ENCODE peak calls at places on chromosomes 13 and 19, in ten cellular contexts. F is left lung; T is kidney tubule cell; E is CD8-positive, alpha-beta T cell; D is type B pancreatic cell; G is H9; Q is memory B cell; Z is ovary; S is heart left ventricle; H is NK-92 treated with Interleukin-12 subunit alpha and Interleukin-12 subunit beta, amount 100 ng/mL, for 24 hours. P is an unnamed sample.

GRCh38 chr13:93151277-93151676 is 75.3 kb upstream of the GPC6 start:
- DNase-seq in F (no peak), T (peak), E (no peak), D (no peak), G (no peak), Q (no peak), Z (no peak), S (no peak), H (no peak), P (no peak)

GRCh38 chr13:113796211-113796875 is 37.3 kb downstream of the TMEM255B start:
- DNase-seq in F (no peak), T (no peak), E (no peak), D (no peak), G (no peak), Q (no peak), Z (no peak), S (no peak), H (no peak), P (no peak)

GRCh38 chr13:24709186-24709913 is 29.1 kb downstream of the ATP12A start:
- DNase-seq in F (no peak), T (no peak), E (peak), D (no peak), G (no peak), Q (no peak), Z (no peak), S (no peak), H (no peak), P (no peak)

GRCh38 chr13:26743971-26744370 is 16.6 kb downstream of the GPR12 start:
- DNase-seq in F (no peak), T (no peak), E (no peak), D (no peak), G (no peak), Q (no peak), Z (no peak), S (no peak), H (no peak), P (no peak)

GRCh38 chr13:97125810-97126738 is 96.1 kb upstream of the MBNL2 start:
- DNase-seq in F (no peak), T (no peak), E (no peak), D (no peak), G (no peak), Q (no peak), Z (no peak), S (no peak), H (no peak), P (no peak)

GRCh38 chr19:18135712-18136584 is 17.0 kb upstream of the PIK3R2 start:
- DNase-seq in F (no peak), T (peak), E (no peak), D (no peak), G (no peak), Q (no peak), Z (no peak), S (no peak), H (no peak), P (no peak)

GRCh38 chr19:35437152-35437951 is 10.7 kb upstream of the FFAR2 start:
- DNase-seq in F (no peak), T (no peak), E (no peak), D (no peak), G (no peak), Q (no peak), Z (no peak), S (no peak), H (no peak), P (no peak)

GRCh38 chr19:51034704-51035103 is at the start of gene KLK12:
- DNase-seq in F (no peak), T (no peak), E (no peak), D (no peak), G (no peak), Q (no peak), Z (no peak), S (no peak), H (no peak), P (peak)

GRCh38 chr19:39987596-39987995 is 9.3 kb upstream of the ZNF546 start:
- DNase-seq in F (no peak), T (no peak), E (no peak), D (no peak), G (no peak), Q (no peak), Z (no peak), S (no peak), H (no peak), P (no peak)

GRCh38 chr19:5814847-5815246 is 10.0 kb downstream of the NRTN start:
- DNase-seq in F (no peak), T (no peak), E (no peak), D (no peak), G (no peak), Q (no peak), Z (no peak), S (no peak), H (no peak), P (no peak)

GRCh38 chr13:28540612-28541011 is 45.7 kb upstream of the FLT1 start:
- DNase-seq in F (no peak), T (peak), E (no peak), D (no peak), G (no peak), Q (no peak), Z (no peak), S (no peak), H (no peak), P (no peak)

GRCh38 chr13:74132152-74132767 is 1.9 kb downstream of the KLF12 start:
- DNase-seq in F (no peak), T (peak), E (peak), D (no peak), G (no peak), Q (no peak), Z (no peak), S (peak), H (no peak), P (no peak)

GRCh38 chr19:58134244-58134643 is 16.3 kb downstream of the ZNF329 start:
- DNase-seq in F (no peak), T (no peak), E (no peak), D (no peak), G (no peak), Q (no peak), Z (no peak), S (no peak), H (no peak), P (no peak)

GRCh38 chr19:14786421-14786851 is 8.1 kb upstream of the ADGRE2 start:
- DNase-seq in F (peak), T (peak), E (peak), D (peak), G (peak), Q (peak), Z (no peak), S (no peak), H (no peak), P (peak)

GRCh38 chr13:33230178-33230881 is 55.2 kb downstream of the STARD13 start:
- DNase-seq in F (no peak), T (peak), E (no peak), D (no peak), G (no peak), Q (no peak), Z (no peak), S (no peak), H (no peak), P (no peak)

GRCh38 chr19:7257148-7258041 is 36.8 kb downstream of the INSR start:
- DNase-seq in F (no peak), T (peak), E (no peak), D (no peak), G (no peak), Q (no peak), Z (peak), S (no peak), H (no peak), P (peak)

GRCh38 chr19:532578-533484 is 1.3 kb downstream of the CDC34 start:
- DNase-seq in F (no peak), T (peak), E (peak), D (no peak), G (peak), Q (no peak), Z (peak), S (peak), H (no peak), P (peak)